ENCODE peak calls at places on chromosomes 4 and X, in six cellular contexts. H, C, E, Q, O and U are unnamed samples.
A peak's percentile ranks its signal among the peaks of the same experiment; 100 is the strongest.

GRCh38 chr4:149160370-149160769 is 655.3 kb downstream of the IQCM start:
- DNase-seq in H (no peak), C (no peak), E (no peak), Q (no peak), O (no peak), U (no peak)

GRCh38 chrX:131861088-131861787 is 161.9 kb upstream of the STK26 start:
- DNase-seq in H (no peak), C (no peak), E (no peak), Q (no peak), O (no peak), U (no peak)

GRCh38 chr4:117164338-117164737 is 79.0 kb upstream of the TRAM1L1 start:
- DNase-seq in H (peak; percentile 9), C (no peak), E (no peak), Q (no peak), O (no peak), U (no peak)

GRCh38 chrX:2967998-2968909 is 38.1 kb upstream of the ARSH start:
- DNase-seq in H (no peak), C (no peak), E (no peak), Q (peak; percentile 82), O (peak; percentile 39), U (no peak)

GRCh38 chr4:155809835-155810234 is 51.0 kb downstream of the GUCY1B1 start:
- DNase-seq in H (peak; percentile 89), C (peak; percentile 78), E (peak; percentile 48), Q (peak; percentile 16), O (peak; percentile 37), U (no peak)

GRCh38 chr4:1721666-1722550 is 587 bp downstream of the TACC3 start:
- DNase-seq in H (peak; percentile 21), C (peak; percentile 55), E (no peak), Q (no peak), O (peak; percentile 7), U (no peak)

GRCh38 chr4:38523524-38524448 is 140.2 kb upstream of the KLF3 start:
- DNase-seq in H (peak; percentile 26), C (no peak), E (no peak), Q (no peak), O (peak; percentile 29), U (no peak)

GRCh38 chrX:37347420-37347819 is 1.7 kb upstream of the PRRG1 start:
- DNase-seq in H (peak; percentile 19), C (no peak), E (no peak), Q (peak; percentile 20), O (no peak), U (no peak)

GRCh38 chrX:119425050-119425449 is 25.9 kb downstream of the SLC25A43 start:
- DNase-seq in H (no peak), C (no peak), E (no peak), Q (no peak), O (no peak), U (no peak)

GRCh38 chr4:106369456-106370060 is 980 bp upstream of the GIMD1 start:
- DNase-seq in H (peak; percentile 94), C (peak; percentile 25), E (peak; percentile 7), Q (peak; percentile 54), O (peak; percentile 11), U (peak; percentile 32)

GRCh38 chr4:112142152-112142551 is 3.1 kb upstream of the FAM241A start:
- DNase-seq in H (no peak), C (no peak), E (no peak), Q (no peak), O (no peak), U (no peak)